ENCODE peak calls at places on chromosomes 3 and 15, in four cellular contexts. Q is PC-9, J is uterus, I is cardiac muscle cell. P is an unnamed sample.

GRCh38 chr3:52240059-52240885 is 1.3 kb upstream of the TWF2 start:
- DNase-seq in Q (no peak), J (peak), I (peak), P (no peak)

GRCh38 chr3:159443266-159443665 is 545.4 kb upstream of the IL12A start:
- DNase-seq in Q (no peak), J (no peak), I (no peak), P (no peak)

GRCh38 chr3:172517859-172518466 is 5.3 kb downstream of the TNFSF10 start:
- DNase-seq in Q (no peak), J (no peak), I (no peak), P (no peak)

GRCh38 chr3:136070953-136071949 is 105.7 kb downstream of the PPP2R3A start:
- DNase-seq in Q (peak), J (peak), I (peak), P (no peak)

GRCh38 chr3:52596658-52597265 is 60.4 kb downstream of the UQCC5 start:
- DNase-seq in Q (no peak), J (no peak), I (no peak), P (no peak)

GRCh38 chr3:69113536-69113935 is 8.9 kb downstream of the LMOD3 start:
- DNase-seq in Q (no peak), J (no peak), I (peak), P (no peak)

GRCh38 chr15:69265347-69265955 is 33.3 kb upstream of the PAQR5 start:
- DNase-seq in Q (no peak), J (no peak), I (peak), P (no peak)

GRCh38 chr3:16513141-16514020 is at the start of gene RFTN1:
- DNase-seq in Q (no peak), J (peak), I (peak), P (peak)

GRCh38 chr3:172300187-172300586 is 148.1 kb downstream of the GHSR start:
- DNase-seq in Q (no peak), J (no peak), I (no peak), P (no peak)

GRCh38 chr15:89399390-89400120 is 64.9 kb upstream of the POLG start:
- DNase-seq in Q (peak), J (no peak), I (no peak), P (no peak)

GRCh38 chr15:43067717-43068461 is 37.9 kb downstream of the UBR1 start:
- DNase-seq in Q (no peak), J (no peak), I (peak), P (no peak)

GRCh38 chr15:101255615-101256350 is 3.9 kb upstream of the CHSY1 start:
- DNase-seq in Q (no peak), J (no peak), I (peak), P (no peak)

GRCh38 chr15:92158426-92158825 is 235.3 kb upstream of the ST8SIA2 start:
- DNase-seq in Q (peak), J (no peak), I (no peak), P (no peak)

GRCh38 chr15:41182266-41182665 is 48.3 kb downstream of the EXD1 start:
- DNase-seq in Q (no peak), J (no peak), I (no peak), P (no peak)

GRCh38 chr3:127684871-127685707 is 12.3 kb downstream of the ABTB1 start:
- DNase-seq in Q (no peak), J (peak), I (no peak), P (no peak)

GRCh38 chr3:32818431-32819085 is 761 bp downstream of the TRIM71 start:
- DNase-seq in Q (no peak), J (no peak), I (no peak), P (no peak)

GRCh38 chr3:32819086-32819450 is 1.3 kb downstream of the TRIM71 start:
- DNase-seq in Q (no peak), J (no peak), I (no peak), P (no peak)

GRCh38 chr3:32820430-32820829 is 2.6 kb downstream of the TRIM71 start:
- DNase-seq in Q (no peak), J (no peak), I (no peak), P (no peak)

GRCh38 chr3:32820971-32821685 is 3.3 kb downstream of the TRIM71 start:
- DNase-seq in Q (no peak), J (no peak), I (no peak), P (no peak)

DNA sequence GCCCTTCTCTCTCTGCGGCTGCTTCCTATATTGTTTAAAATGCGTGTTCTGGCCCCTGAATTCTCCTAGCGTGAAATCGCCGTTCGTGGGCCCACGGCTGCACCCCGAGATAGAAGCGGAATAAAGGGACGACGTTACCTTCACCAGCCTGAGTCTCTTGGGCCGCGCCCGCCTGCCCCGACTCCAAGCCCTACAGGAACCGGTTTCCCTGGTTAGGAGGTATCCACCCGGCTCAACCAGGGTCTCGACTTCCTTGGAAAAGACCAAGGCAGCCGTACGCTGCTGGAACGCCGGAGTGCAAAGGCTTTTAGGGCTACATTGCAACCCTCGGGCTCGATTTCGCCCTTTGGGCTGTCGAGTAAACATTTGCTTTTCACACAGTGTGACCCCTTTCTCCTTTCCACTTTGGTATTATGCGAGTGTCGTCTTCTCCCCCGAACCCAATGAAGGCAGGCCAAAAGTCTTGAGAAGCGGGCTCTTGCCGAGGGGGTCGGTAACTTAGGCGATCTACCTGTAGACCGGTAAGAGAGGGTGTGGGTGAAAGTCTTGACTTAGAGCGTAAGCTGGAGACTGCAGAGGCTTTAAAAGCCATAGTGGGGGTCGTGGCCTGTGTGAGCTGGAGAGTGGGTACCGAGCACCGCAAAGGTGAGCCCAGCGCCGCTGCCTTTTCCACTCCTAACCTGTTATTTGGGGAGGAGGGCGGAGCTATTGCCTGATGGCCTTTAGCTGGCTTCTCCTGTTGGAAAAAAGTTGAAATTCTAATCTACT is 2.0 kb downstream of the TRIM71 start:
- DNase-seq in Q (no peak), J (no peak), I (no peak), P (no peak)
- H3K4me3 ChIP-seq in Q (no peak), J (no peak), I (peak), P (no peak)

DNA sequence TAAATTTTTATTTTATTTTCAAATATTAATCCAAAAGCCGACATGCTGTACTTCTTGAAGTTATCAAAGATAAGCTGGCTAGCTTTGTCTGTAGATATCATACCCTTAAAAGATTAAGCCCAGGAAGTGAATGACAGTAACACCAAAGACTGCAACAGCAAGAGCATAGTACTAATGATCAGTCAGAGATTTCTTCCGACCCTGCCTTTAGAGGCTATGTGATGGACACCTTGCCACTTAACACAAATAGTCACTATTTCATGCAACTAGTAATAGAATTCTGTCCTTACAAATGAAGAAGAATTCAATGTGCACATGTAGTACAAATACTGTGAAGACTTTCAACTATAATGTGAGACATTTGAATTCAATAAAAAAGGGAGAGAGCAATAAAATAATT is 9.2 kb upstream of the MBNL1 start:
- DNase-seq in Q (no peak), J (no peak), I (no peak), P (no peak)
- H3K27ac ChIP-seq in Q (no peak), J (peak), I (no peak), P (no peak)

DNA sequence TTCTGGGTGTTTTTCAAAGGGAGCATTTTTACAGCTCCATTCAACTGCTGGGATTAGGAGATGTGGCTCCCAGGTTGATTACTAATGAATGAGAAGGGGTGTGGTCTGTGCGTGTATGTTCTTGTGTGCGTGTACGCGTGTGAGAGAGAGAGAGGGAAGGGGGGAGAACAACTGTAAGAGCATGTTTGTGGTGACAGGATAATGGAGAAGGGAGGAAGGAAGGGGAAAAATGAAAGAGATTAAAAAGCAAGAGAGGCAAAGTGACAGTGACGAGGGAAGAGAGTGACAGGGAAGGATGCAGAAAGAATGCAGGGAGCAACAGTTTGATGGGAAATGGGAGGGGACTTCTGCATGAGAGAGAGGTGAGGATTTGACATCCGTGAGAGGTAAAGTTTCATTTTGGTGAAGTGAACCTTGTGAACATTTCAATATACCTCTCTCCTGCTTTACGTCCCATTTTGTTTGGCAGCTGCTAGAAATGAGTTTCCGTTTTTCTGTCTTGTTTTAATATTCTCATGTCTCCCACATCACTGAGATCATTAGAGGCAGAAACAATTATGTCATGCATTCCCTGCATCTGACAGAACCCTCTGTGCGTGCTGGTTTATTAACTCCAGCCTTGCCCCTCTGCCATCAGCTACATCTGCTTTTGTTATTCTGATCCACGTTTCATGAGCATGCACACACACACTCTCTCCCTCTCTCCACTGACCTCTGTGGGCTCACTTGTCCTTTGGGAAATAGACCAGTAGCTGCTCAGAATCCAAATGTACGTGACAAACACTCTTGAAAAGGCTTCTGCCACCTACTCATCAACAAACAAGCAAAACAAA is 161.6 kb downstream of the GAP43 start:
- DNase-seq in Q (no peak), J (no peak), I (no peak), P (no peak)
- TF ChIP-seq CTCF in Q (peak), J (no peak), I (no peak), P (no peak)

GRCh38 chr15:63460210-63461135 is 43.9 kb upstream of the USP3 start:
- DNase-seq in Q (no peak), J (no peak), I (no peak), P (no peak)
- H3K4me3 ChIP-seq in Q (no peak), J (no peak), I (no peak), P (no peak)

DNA sequence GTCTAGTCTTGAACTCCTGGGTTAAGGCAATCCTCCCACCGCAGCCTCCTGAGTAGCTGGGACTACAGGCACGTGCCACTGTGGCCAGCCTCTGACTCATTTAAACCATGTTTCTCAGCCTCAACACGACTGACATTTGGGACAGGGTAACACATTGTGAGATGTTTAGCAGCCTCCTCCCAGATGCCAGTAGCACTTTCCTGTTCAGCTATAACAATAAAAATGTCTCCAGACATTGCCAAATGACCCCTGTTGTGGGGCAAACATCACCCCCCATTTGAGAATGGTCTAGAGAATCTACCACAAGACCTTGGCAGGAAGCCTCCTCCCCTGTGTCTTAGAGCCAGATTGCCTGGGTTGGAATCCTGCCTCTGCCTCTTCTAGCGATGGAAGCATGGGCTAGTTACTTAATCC is 8.4 kb downstream of the TMEM40 start:
- DNase-seq in Q (peak), J (peak), I (peak), P (peak)
- H3K27ac ChIP-seq in Q (peak), J (peak), I (no peak), P (peak)

GRCh38 chr3:146334151-146334550 is 83.2 kb upstream of the PLSCR4 start:
- DNase-seq in Q (no peak), J (peak), I (peak), P (no peak)
- TF ChIP-seq CTCF in Q (no peak), J (no peak), I (peak), P (peak)

GRCh38 chr3:134295930-134296329 is 45.3 kb upstream of the RYK start:
- DNase-seq in Q (no peak), J (no peak), I (no peak), P (no peak)

GRCh38 chr3:134299185-134299887 is 48.7 kb upstream of the RYK start:
- DNase-seq in Q (no peak), J (no peak), I (peak), P (no peak)

GRCh38 chr3:134300520-134300919 is 49.9 kb upstream of the RYK start:
- DNase-seq in Q (no peak), J (no peak), I (no peak), P (no peak)

GRCh38 chr3:134299888-134300206 is 49.2 kb upstream of the RYK start:
- DNase-seq in Q (no peak), J (no peak), I (no peak), P (no peak)

DNA sequence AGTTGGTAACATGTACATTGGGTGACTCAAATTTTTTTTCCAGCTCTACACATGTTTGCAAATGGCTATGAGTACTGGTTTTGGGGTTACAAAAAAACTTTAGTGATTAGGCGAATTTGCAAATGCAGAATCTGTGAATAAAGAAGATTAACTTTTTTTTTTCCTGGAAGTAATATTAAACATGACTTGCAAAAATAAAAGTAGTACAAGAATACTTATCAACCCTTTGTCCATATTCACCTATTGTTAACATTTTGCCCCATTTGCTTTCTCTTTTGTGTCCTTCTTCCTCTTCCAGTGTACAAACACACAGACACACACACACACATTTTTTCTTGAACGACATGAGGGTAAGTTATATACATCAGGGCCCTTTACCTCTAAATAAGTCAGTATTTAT is 47.6 kb upstream of the RYK start:
- DNase-seq in Q (no peak), J (no peak), I (no peak), P (no peak)
- H3K4me3 ChIP-seq in Q (no peak), J (no peak), I (no peak), P (no peak)

GRCh38 chr3:184188080-184188479 is 2.1 kb downstream of the ABCF3 start:
- DNase-seq in Q (no peak), J (no peak), I (no peak), P (no peak)

GRCh38 chr3:184184546-184185234 is 1.3 kb upstream of the ABCF3 start:
- DNase-seq in Q (no peak), J (no peak), I (no peak), P (no peak)

GRCh38 chr3:184185461-184186183 is 377 bp upstream of the ABCF3 start:
- DNase-seq in Q (peak), J (peak), I (peak), P (peak)

GRCh38 chr3:184186184-184186901 is at the start of gene ABCF3:
- DNase-seq in Q (no peak), J (peak), I (peak), P (peak)

DNA sequence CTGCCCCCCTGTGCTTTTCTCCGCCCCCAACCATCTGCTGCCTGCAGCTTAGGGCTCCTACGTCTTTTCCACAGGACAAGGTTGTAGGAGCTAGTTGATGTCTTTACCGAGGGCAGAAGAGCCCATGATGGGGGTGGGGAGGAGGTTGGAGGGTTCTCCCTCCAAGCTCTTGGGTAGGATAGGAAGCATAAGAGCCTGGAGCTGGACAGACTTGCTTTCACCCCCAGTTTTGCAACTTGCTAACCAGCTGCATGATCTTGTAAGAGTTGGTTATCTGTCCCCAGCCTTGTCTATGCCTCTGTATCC is 856 bp downstream of the ABCF3 start:
- DNase-seq in Q (no peak), J (no peak), I (no peak), P (no peak)
- H3K27ac ChIP-seq in Q (peak), J (peak), I (peak), P (peak)

GRCh38 chr15:78212546-78213424 is 21.6 kb downstream of the ACSBG1 start:
- DNase-seq in Q (peak), J (no peak), I (peak), P (peak)
- TF ChIP-seq CTCF in Q (no peak), J (no peak), I (no peak), P (no peak)

P was measured in heart left ventricle.